ENCODE peak calls at places on chromosomes 6 and 20, in eight cellular contexts. D is ureter, A is left lung, F is DMS53, L is NCI-H460, H is hippocampal formation, S is heart left ventricle, Q is occipital lobe. M is an unnamed sample.

GRCh38 chr6:138692978-138693909 is 80.3 kb upstream of the CCDC28A start:
- DNase-seq in S (peak), Q (peak), L (peak), A (peak), H (no peak), F (peak), D (peak), M (no peak)

GRCh38 chr6:135962731-135963130 is 111.2 kb downstream of the PDE7B start:
- DNase-seq in D (no peak), S (no peak), L (no peak), Q (no peak), H (no peak), A (no peak), F (no peak), M (no peak)

GRCh38 chr20:15346657-15347280 is 1009.4 kb upstream of the FLRT3 start:
- DNase-seq in Q (no peak), S (no peak), D (no peak), F (no peak), H (no peak), L (no peak), A (no peak), M (no peak)

GRCh38 chr6:125598422-125598821 is 151.0 kb upstream of the HEY2 start:
- DNase-seq in A (peak), S (peak), L (peak), D (no peak), F (peak), Q (no peak), H (no peak), M (no peak)

GRCh38 chr6:146876271-146877151 is 277.7 kb downstream of the ADGB start:
- DNase-seq in H (no peak), D (no peak), Q (no peak), S (no peak), L (peak), F (peak), A (no peak), M (no peak)

GRCh38 chr20:37438464-37439222 is 82.4 kb upstream of the NNAT start:
- DNase-seq in L (no peak), Q (no peak), D (no peak), F (no peak), H (no peak), S (no peak), A (no peak), M (no peak)

GRCh38 chr6:168959696-168960095 is 293.9 kb downstream of the THBS2 start:
- DNase-seq in L (no peak), F (no peak), D (no peak), H (no peak), S (no peak), Q (no peak), A (no peak), M (no peak)

GRCh38 chr20:39876974-39877615 is 811.9 kb downstream of the MAFB start:
- DNase-seq in A (no peak), Q (no peak), S (no peak), L (no peak), H (no peak), F (no peak), D (no peak), M (no peak)

GRCh38 chr20:25726357-25726756 is 29.7 kb upstream of the ZNF337 start:
- DNase-seq in L (no peak), Q (no peak), S (no peak), D (no peak), F (no peak), A (no peak), H (no peak), M (no peak)

GRCh38 chr6:169274761-169275160 is 21.1 kb upstream of the THBS2 start:
- DNase-seq in Q (no peak), L (no peak), H (no peak), F (no peak), A (no peak), D (no peak), S (no peak), M (no peak)

GRCh38 chr20:59845472-59845871 is 88.0 kb downstream of the SYCP2 start:
- DNase-seq in A (no peak), S (no peak), Q (no peak), L (no peak), F (peak), H (no peak), D (no peak), M (no peak)

GRCh38 chr20:50292324-50293243 is 102.0 kb downstream of the CEBPB start:
- DNase-seq in L (peak), Q (peak), D (peak), S (peak), A (peak), H (peak), F (peak), M (peak)

GRCh38 chr6:168703970-168704369 is 263.0 kb downstream of the SMOC2 start:
- DNase-seq in S (no peak), H (no peak), F (no peak), Q (no peak), D (no peak), A (no peak), L (no peak), M (no peak)

GRCh38 chr6:167678102-167679101 is 148.3 kb upstream of the AFDN start:
- DNase-seq in L (no peak), H (peak), F (peak), D (no peak), A (no peak), Q (no peak), S (peak), M (peak)

GRCh38 chr20:63321148-63321831 is 28.3 kb downstream of the COL20A1 start:
- DNase-seq in A (no peak), S (peak), F (no peak), D (no peak), Q (peak), L (no peak), H (no peak), M (no peak)

GRCh38 chr6:43070028-43070632 is 6.0 kb upstream of the PTK7 start:
- DNase-seq in H (no peak), D (no peak), S (no peak), A (no peak), L (peak), Q (no peak), F (peak), M (no peak)

GRCh38 chr6:46491201-46491788 is at the start of gene RCAN2:
- DNase-seq in H (peak), F (peak), D (peak), Q (peak), A (peak), L (peak), S (peak), M (no peak)

GRCh38 chr6:89411269-89412070 is 603 bp downstream of the RRAGD start:
- DNase-seq in D (peak), A (peak), Q (peak), L (no peak), F (peak), S (peak), H (no peak), M (no peak)

GRCh38 chr6:139973602-139974373 is 599.3 kb upstream of the CITED2 start:
- DNase-seq in D (no peak), Q (no peak), L (peak), H (no peak), S (no peak), F (peak), A (no peak), M (no peak)

M was measured in amygdala.